ENCODE peak calls at places on chromosome 10, in nine cellular contexts. One of them, this sample, is unnamed.

GRCh38 chr10:133257489-133258065 is 19.1 kb downstream of the ADAM8 start:
- DNase-seq in Ammon's horn: peak
- DNase-seq in GM04503: no peak
- DNase-seq in AG10803: peak
- DNase-seq in small intestine: peak
- DNase-seq in skeletal muscle cell: no peak
- DNase-seq in posterior vena cava: peak
- DNase-seq in RPMI7951: peak
- DNase-seq in fibroblast of gingiva: no peak
- DNase-seq in this sample: peak

GRCh38 chr10:125262414-125262813 is 102.1 kb upstream of the CTBP2 start:
- DNase-seq in RPMI7951: no peak
- DNase-seq in Ammon's horn: no peak
- DNase-seq in posterior vena cava: no peak
- DNase-seq in skeletal muscle cell: no peak
- DNase-seq in small intestine: no peak
- DNase-seq in fibroblast of gingiva: no peak
- DNase-seq in GM04503: no peak
- DNase-seq in AG10803: no peak
- DNase-seq in this sample: no peak

GRCh38 chr10:78732381-78732780 is 336.4 kb upstream of the ZMIZ1 start:
- DNase-seq in small intestine: no peak
- DNase-seq in AG10803: no peak
- DNase-seq in posterior vena cava: no peak
- DNase-seq in skeletal muscle cell: no peak
- DNase-seq in fibroblast of gingiva: no peak
- DNase-seq in RPMI7951: no peak
- DNase-seq in Ammon's horn: no peak
- DNase-seq in GM04503: no peak
- DNase-seq in this sample: no peak

GRCh38 chr10:97468162-97468561 is 22.2 kb downstream of the ZDHHC16 start:
- DNase-seq in fibroblast of gingiva: no peak
- DNase-seq in GM04503: no peak
- DNase-seq in posterior vena cava: no peak
- DNase-seq in AG10803: no peak
- DNase-seq in RPMI7951: no peak
- DNase-seq in Ammon's horn: no peak
- DNase-seq in skeletal muscle cell: no peak
- DNase-seq in small intestine: no peak
- DNase-seq in this sample: no peak

GRCh38 chr10:133614830-133615580 is 11.6 kb downstream of the FRG2B start:
- DNase-seq in AG10803: no peak
- DNase-seq in small intestine: no peak
- DNase-seq in RPMI7951: peak
- DNase-seq in Ammon's horn: no peak
- DNase-seq in GM04503: no peak
- DNase-seq in fibroblast of gingiva: no peak
- DNase-seq in skeletal muscle cell: no peak
- DNase-seq in posterior vena cava: no peak
- DNase-seq in this sample: no peak

GRCh38 chr10:33163941-33164824 is 170.3 kb downstream of the NRP1 start:
- DNase-seq in AG10803: peak
- DNase-seq in fibroblast of gingiva: no peak
- DNase-seq in GM04503: no peak
- DNase-seq in posterior vena cava: no peak
- DNase-seq in RPMI7951: peak
- DNase-seq in skeletal muscle cell: no peak
- DNase-seq in Ammon's horn: no peak
- DNase-seq in small intestine: no peak
- DNase-seq in this sample: no peak

GRCh38 chr10:22655312-22655973 is 58.9 kb downstream of the PIP4K2A start:
- DNase-seq in AG10803: peak
- DNase-seq in posterior vena cava: no peak
- DNase-seq in fibroblast of gingiva: peak
- DNase-seq in Ammon's horn: no peak
- DNase-seq in small intestine: peak
- DNase-seq in skeletal muscle cell: peak
- DNase-seq in RPMI7951: peak
- DNase-seq in GM04503: peak
- DNase-seq in this sample: peak

GRCh38 chr10:43680035-43680434 is 31.4 kb upstream of the ZNF32 start:
- DNase-seq in small intestine: no peak
- DNase-seq in skeletal muscle cell: no peak
- DNase-seq in GM04503: no peak
- DNase-seq in Ammon's horn: no peak
- DNase-seq in fibroblast of gingiva: no peak
- DNase-seq in posterior vena cava: no peak
- DNase-seq in AG10803: no peak
- DNase-seq in RPMI7951: peak
- DNase-seq in this sample: peak

GRCh38 chr10:103916254-103916653 is 1.7 kb downstream of the STN1 start:
- DNase-seq in Ammon's horn: no peak
- DNase-seq in skeletal muscle cell: no peak
- DNase-seq in AG10803: no peak
- DNase-seq in GM04503: no peak
- DNase-seq in small intestine: no peak
- DNase-seq in RPMI7951: no peak
- DNase-seq in fibroblast of gingiva: no peak
- DNase-seq in posterior vena cava: no peak
- DNase-seq in this sample: no peak

GRCh38 chr10:63712717-63713115 is 191.5 kb downstream of the REEP3 start:
- DNase-seq in Ammon's horn: no peak
- DNase-seq in RPMI7951: no peak
- DNase-seq in AG10803: peak
- DNase-seq in fibroblast of gingiva: peak
- DNase-seq in skeletal muscle cell: no peak
- DNase-seq in small intestine: no peak
- DNase-seq in posterior vena cava: no peak
- DNase-seq in GM04503: no peak
- DNase-seq in this sample: no peak

GRCh38 chr10:43262043-43262901 is 4.6 kb downstream of the RASGEF1A start:
- DNase-seq in fibroblast of gingiva: no peak
- DNase-seq in GM04503: no peak
- DNase-seq in small intestine: no peak
- DNase-seq in skeletal muscle cell: no peak
- DNase-seq in Ammon's horn: no peak
- DNase-seq in posterior vena cava: peak
- DNase-seq in AG10803: no peak
- DNase-seq in RPMI7951: no peak
- DNase-seq in this sample: no peak

GRCh38 chr10:127978481-127978880 is 71.6 kb downstream of the PTPRE start:
- DNase-seq in small intestine: no peak
- DNase-seq in Ammon's horn: no peak
- DNase-seq in GM04503: no peak
- DNase-seq in fibroblast of gingiva: no peak
- DNase-seq in skeletal muscle cell: no peak
- DNase-seq in posterior vena cava: no peak
- DNase-seq in AG10803: no peak
- DNase-seq in RPMI7951: no peak
- DNase-seq in this sample: no peak

GRCh38 chr10:33145451-33146188 is 187.6 kb upstream of the ITGB1 start:
- DNase-seq in small intestine: no peak
- DNase-seq in fibroblast of gingiva: no peak
- DNase-seq in GM04503: no peak
- DNase-seq in posterior vena cava: no peak
- DNase-seq in skeletal muscle cell: no peak
- DNase-seq in AG10803: no peak
- DNase-seq in Ammon's horn: peak
- DNase-seq in RPMI7951: peak
- DNase-seq in this sample: no peak

This sample was measured in Caki2.